ENCODE peak calls at places on chromosomes 1 and 21, in seven cellular contexts. M, T, W, V, Q, G and P are unnamed samples.

GRCh38 chr21:44049182-44049581 is 37.1 kb downstream of the TRAPPC10 start:
- DNase-seq in V (no peak), M (no peak), W (no peak), T (no peak), G (no peak), Q (no peak), P (no peak)

GRCh38 chr1:86068126-86068805 is 88.3 kb downstream of the COL24A1 start:
- DNase-seq in V (no peak), G (no peak), M (no peak), W (no peak), T (no peak), Q (peak; percentile 56), P (no peak)

GRCh38 chr1:233662503-233663105 is 48.7 kb downstream of the KCNK1 start:
- DNase-seq in G (no peak), Q (no peak), T (no peak), V (no peak), W (no peak), M (no peak), P (no peak)

GRCh38 chr1:42961560-42962091 is 3.0 kb upstream of the SLC2A1 start:
- DNase-seq in M (no peak), W (no peak), T (no peak), G (no peak), V (no peak), Q (no peak), P (no peak)

GRCh38 chr1:17012775-17013501 is 1.2 kb upstream of the ATP13A2 start:
- DNase-seq in G (no peak), V (no peak), W (peak; percentile 45), T (no peak), Q (peak; percentile 47), M (no peak), P (no peak)

GRCh38 chr1:119143716-119144115 is 3.3 kb upstream of the WARS2 start:
- DNase-seq in T (no peak), W (no peak), V (no peak), G (no peak), Q (no peak), M (no peak), P (no peak)

GRCh38 chr1:186799689-186800054 is 29.1 kb upstream of the PLA2G4A start:
- DNase-seq in T (no peak), M (no peak), W (no peak), Q (no peak), V (no peak), G (no peak), P (no peak)

GRCh38 chr1:177877086-177877485 is 92.8 kb downstream of the SEC16B start:
- DNase-seq in W (no peak), Q (no peak), M (no peak), V (no peak), T (no peak), G (no peak), P (no peak)

GRCh38 chr1:173043253-173043652 is 7.5 kb downstream of the TNFSF18 start:
- DNase-seq in M (no peak), W (no peak), Q (peak; percentile 33), T (no peak), V (no peak), G (no peak), P (no peak)

GRCh38 chr1:145720556-145720877 is 1.2 kb downstream of the CD160 start:
- DNase-seq in Q (peak; percentile 30), T (no peak), G (no peak), M (no peak), V (no peak), W (no peak), P (no peak)

GRCh38 chr1:23660671-23661070 is 30.9 kb upstream of the RPL11 start:
- DNase-seq in G (no peak), V (no peak), W (no peak), T (no peak), M (no peak), Q (no peak), P (no peak)

GRCh38 chr1:196407358-196408041 is 200.7 kb downstream of the KCNT2 start:
- DNase-seq in Q (peak; percentile 79), V (no peak), W (no peak), G (no peak), M (no peak), T (no peak), P (no peak)

GRCh38 chr1:232549998-232550397 is 79.9 kb downstream of the SIPA1L2 start:
- DNase-seq in M (no peak), G (no peak), V (no peak), T (no peak), Q (no peak), W (no peak), P (no peak)

GRCh38 chr1:3759800-3760199 is 7.5 kb downstream of the CCDC27 start:
- DNase-seq in V (no peak), G (no peak), T (no peak), Q (no peak), W (no peak), M (no peak), P (no peak)

GRCh38 chr1:54339126-54339525 is 67.1 kb downstream of the SSBP3 start:
- DNase-seq in V (no peak), T (no peak), G (no peak), M (no peak), Q (no peak), W (no peak), P (no peak)

GRCh38 chr1:7808253-7808844 is 24.3 kb downstream of the PER3 start:
- DNase-seq in W (no peak), Q (peak; percentile 76), V (peak; percentile 26), T (no peak), M (no peak), G (no peak), P (no peak)

GRCh38 chr1:45266151-45266801 is 59.9 kb upstream of the ZSWIM5 start:
- DNase-seq in W (no peak), T (no peak), M (peak; percentile 40), Q (peak; percentile 84), G (peak; percentile 66), V (no peak), P (no peak)

GRCh38 chr1:191901651-191902050 is 256.6 kb upstream of the RGS18 start:
- DNase-seq in T (no peak), V (peak; percentile 9), G (no peak), M (no peak), W (no peak), Q (no peak), P (no peak)

GRCh38 chr21:46391773-46392172 is 66.9 kb upstream of the DIP2A start:
- DNase-seq in T (no peak), V (no peak), W (no peak), M (no peak), G (no peak), Q (no peak), P (no peak)

GRCh38 chr21:46393941-46394818 is 64.5 kb upstream of the DIP2A start:
- DNase-seq in V (no peak), G (no peak), T (no peak), W (no peak), Q (no peak), M (no peak), P (no peak)

GRCh38 chr21:46394819-46395152 is 63.9 kb upstream of the DIP2A start:
- DNase-seq in G (no peak), M (no peak), V (no peak), Q (no peak), W (no peak), T (peak; percentile 90), P (no peak)

GRCh38 chr21:46393451-46393940 is 65.2 kb upstream of the DIP2A start:
- DNase-seq in Q (no peak), W (no peak), V (no peak), M (no peak), T (no peak), G (no peak), P (no peak)

GRCh38 chr21:46392921-46393320 is 65.8 kb upstream of the DIP2A start:
- DNase-seq in Q (peak; percentile 70), G (peak; percentile 46), W (no peak), V (no peak), M (no peak), T (no peak), P (no peak)
- TF ChIP-seq CTCF in Q (no peak), G (no peak), W (no peak), V (no peak), M (no peak), T (no peak), P (no peak)

GRCh38 chr1:193143285-193143684 is 21.5 kb downstream of the CDC73 start:
- DNase-seq in V (no peak), Q (peak; percentile 29), W (no peak), T (no peak), M (no peak), G (no peak), P (no peak)
- TF ChIP-seq CTCF in V (peak; percentile 24), Q (peak; percentile 4), W (no peak), T (no peak), M (peak; percentile 12), G (peak; percentile 56), P (no peak)

GRCh38 chr21:42331660-42332059 is 16.5 kb upstream of the TFF3 start:
- DNase-seq in T (no peak), M (no peak), G (no peak), V (no peak), W (no peak), Q (no peak), P (no peak)

GRCh38 chr21:42332557-42332956 is 17.3 kb upstream of the TFF3 start:
- DNase-seq in W (no peak), Q (no peak), T (no peak), M (no peak), V (no peak), G (no peak), P (no peak)

GRCh38 chr21:42336065-42336464 is 14.7 kb downstream of the TFF2 start:
- DNase-seq in G (no peak), V (no peak), Q (peak; percentile 10), W (peak; percentile 58), M (no peak), T (no peak), P (no peak)

GRCh38 chr21:42324896-42325295 is 9.7 kb upstream of the TFF3 start:
- DNase-seq in T (no peak), Q (no peak), V (no peak), W (no peak), M (no peak), G (no peak), P (no peak)

DNA sequence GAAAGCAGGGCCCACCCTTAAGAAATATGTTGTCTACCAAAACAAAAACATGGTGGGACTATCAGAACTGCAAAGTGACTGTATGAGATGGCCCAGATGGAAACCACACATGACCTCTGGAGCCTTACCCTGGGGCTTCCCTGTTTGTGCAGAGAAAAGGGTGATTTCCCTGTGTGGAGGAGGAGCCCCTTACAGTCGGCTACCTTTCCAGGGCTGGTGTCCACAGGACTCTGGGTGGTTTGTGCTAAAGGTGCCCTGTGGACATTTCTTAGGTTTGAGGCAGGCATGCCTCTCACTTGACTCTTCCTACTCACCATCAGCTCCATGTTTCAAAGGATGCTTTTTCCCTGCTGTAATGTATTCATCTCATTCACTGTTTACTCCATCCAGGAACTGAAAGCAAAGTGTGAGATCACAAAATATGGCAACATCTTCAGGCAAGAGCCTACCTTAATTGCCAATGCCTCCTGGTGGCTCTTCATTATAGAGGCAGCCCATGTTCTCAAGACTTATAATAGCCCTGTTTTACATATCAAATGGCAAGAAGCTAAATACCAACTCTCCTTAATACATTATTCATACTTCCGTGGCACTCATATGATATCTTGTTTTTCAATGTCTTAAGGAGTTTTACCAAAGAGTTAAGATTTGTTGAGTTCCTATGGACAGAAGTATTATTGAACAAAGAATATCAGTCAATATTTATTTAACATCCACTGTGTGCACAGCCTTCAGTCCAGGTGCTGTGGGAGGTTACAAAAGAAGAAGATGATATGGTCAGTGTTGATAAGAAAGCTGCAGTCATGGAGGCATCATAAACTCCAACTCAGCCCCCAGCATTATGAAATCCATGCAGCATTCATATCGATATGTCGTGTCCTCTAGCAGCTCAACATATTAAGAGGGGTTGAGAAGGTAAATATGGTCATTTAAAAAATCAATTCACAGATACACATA is 15.4 kb upstream of the TFF3 start:
- DNase-seq in M (no peak), T (no peak), G (no peak), V (no peak), Q (no peak), W (no peak), P (no peak)
- TF ChIP-seq CTCF in M (no peak), T (no peak), G (no peak), V (no peak), Q (no peak), W (no peak), P (no peak)

GRCh38 chr1:26161408-26162219 is 2.7 kb downstream of the FAM110D start:
- DNase-seq in Q (peak; percentile 51), G (peak; percentile 74), V (peak; percentile 27), M (peak; percentile 55), T (peak; percentile 36), W (peak; percentile 64), P (peak; percentile 54)
- TF ChIP-seq CTCF in Q (no peak), G (peak; percentile 47), V (peak; percentile 42), M (peak; percentile 20), T (peak; percentile 20), W (no peak), P (no peak)